ENCODE peak calls at places on chromosomes 16 and 17, in seven cellular contexts. R is cardiac muscle cell; K is anterior cingulate cortex; U is cardiac fibroblast; T is CD8-positive, alpha-beta T cell; P is HEK293T; O is Right ventricle myocardium superior. A is an unnamed sample.

GRCh38 chr16:88634141-88634993 is 4.0 kb upstream of the IL17C start:
- DNase-seq in R (no peak), K (no peak), U (peak), T (peak), P (no peak), O (peak), A (no peak)

GRCh38 chr17:74779948-74780400 is 3.8 kb upstream of the NAT9 start:
- DNase-seq in R (no peak), K (no peak), U (no peak), T (peak), P (no peak), O (peak), A (no peak)

GRCh38 chr17:50452627-50453300 is 15.9 kb downstream of the CHAD start:
- DNase-seq in R (no peak), K (no peak), U (peak), T (no peak), P (no peak), O (no peak), A (no peak)

GRCh38 chr17:82229686-82230626 is 1.1 kb downstream of the SLC16A3 start:
- DNase-seq in R (peak), K (no peak), U (peak), T (no peak), P (no peak), O (peak), A (no peak)

GRCh38 chr17:40646791-40647548 is 648 bp downstream of the SMARCE1 start:
- DNase-seq in R (peak), K (no peak), U (peak), T (no peak), P (peak), O (peak), A (no peak)

GRCh38 chr17:58184308-58184985 is 8.1 kb upstream of the EPX start:
- DNase-seq in R (no peak), K (no peak), U (peak), T (no peak), P (peak), O (no peak), A (no peak)

GRCh38 chr16:15792563-15792971 is 64.3 kb downstream of the MYH11 start:
- DNase-seq in R (no peak), K (no peak), U (no peak), T (no peak), P (no peak), O (no peak), A (no peak)

GRCh38 chr17:14214271-14214670 is 22.4 kb downstream of the CDRT15 start:
- DNase-seq in R (no peak), K (no peak), U (peak), T (no peak), P (no peak), O (no peak), A (no peak)

GRCh38 chr17:8426802-8427201 is 8.9 kb upstream of the NDEL1 start:
- DNase-seq in R (no peak), K (no peak), U (no peak), T (no peak), P (no peak), O (no peak), A (no peak)

GRCh38 chr17:82936768-82937171 is 96.9 kb upstream of the ZNF750 start:
- DNase-seq in R (no peak), K (no peak), U (no peak), T (no peak), P (no peak), O (peak), A (no peak)

GRCh38 chr17:7508846-7509245 is 24.7 kb downstream of the POLR2A start:
- DNase-seq in R (no peak), K (no peak), U (no peak), T (no peak), P (no peak), O (no peak), A (no peak)